ENCODE peak calls at places on chromosomes 3 and 15, in five cellular contexts. R, V, A, P and N are unnamed samples.

GRCh38 chr3:155581579-155581978 is 163.3 kb downstream of the PLCH1 start:
- DNase-seq in R (peak), V (no peak), A (no peak), P (no peak), N (no peak)

GRCh38 chr3:37918627-37919026 is 56.9 kb downstream of the CTDSPL start:
- DNase-seq in R (no peak), V (no peak), A (no peak), P (no peak), N (no peak)

GRCh38 chr15:62075595-62076279 is 9.0 kb downstream of the C2CD4A start:
- DNase-seq in R (no peak), V (peak), A (no peak), P (peak), N (no peak)

GRCh38 chr3:106466881-106467280 is 598.1 kb upstream of the CBLB start:
- DNase-seq in R (no peak), V (no peak), A (no peak), P (no peak), N (no peak)

GRCh38 chr3:78791745-78792144 is 976.1 kb downstream of the ROBO1 start:
- DNase-seq in R (no peak), V (no peak), A (no peak), P (no peak), N (no peak)

GRCh38 chr3:185517387-185517786 is 18.6 kb upstream of the TMEM41A start:
- DNase-seq in R (no peak), V (no peak), A (no peak), P (no peak), N (no peak)

GRCh38 chr3:72200332-72200731 is 415.4 kb upstream of the PROK2 start:
- DNase-seq in R (no peak), V (no peak), A (no peak), P (no peak), N (no peak)

GRCh38 chr15:29844290-29844903 is 22.1 kb upstream of the TJP1 start:
- DNase-seq in R (no peak), V (no peak), A (no peak), P (peak), N (no peak)

GRCh38 chr3:88005066-88005465 is 53.7 kb downstream of the CGGBP1 start:
- DNase-seq in R (peak), V (no peak), A (no peak), P (peak), N (no peak)

GRCh38 chr15:31276596-31277298 is 49.9 kb upstream of the KLF13 start:
- DNase-seq in R (no peak), V (peak), A (peak), P (no peak), N (no peak)

GRCh38 chr15:48087844-48088243 is 32.9 kb upstream of the SLC24A5 start:
- DNase-seq in R (no peak), V (no peak), A (no peak), P (no peak), N (no peak)

GRCh38 chr3:130258532-130258952 is 86.9 kb upstream of the COL6A5 start:
- DNase-seq in R (no peak), V (no peak), A (peak), P (no peak), N (no peak)

GRCh38 chr15:78259232-78259631 is 5.1 kb upstream of the DNAJA4 start:
- DNase-seq in R (no peak), V (no peak), A (no peak), P (no peak), N (no peak)

GRCh38 chr3:179027326-179027900 is 44.2 kb downstream of the ZMAT3 start:
- DNase-seq in R (no peak), V (no peak), A (no peak), P (peak), N (peak)

DNA sequence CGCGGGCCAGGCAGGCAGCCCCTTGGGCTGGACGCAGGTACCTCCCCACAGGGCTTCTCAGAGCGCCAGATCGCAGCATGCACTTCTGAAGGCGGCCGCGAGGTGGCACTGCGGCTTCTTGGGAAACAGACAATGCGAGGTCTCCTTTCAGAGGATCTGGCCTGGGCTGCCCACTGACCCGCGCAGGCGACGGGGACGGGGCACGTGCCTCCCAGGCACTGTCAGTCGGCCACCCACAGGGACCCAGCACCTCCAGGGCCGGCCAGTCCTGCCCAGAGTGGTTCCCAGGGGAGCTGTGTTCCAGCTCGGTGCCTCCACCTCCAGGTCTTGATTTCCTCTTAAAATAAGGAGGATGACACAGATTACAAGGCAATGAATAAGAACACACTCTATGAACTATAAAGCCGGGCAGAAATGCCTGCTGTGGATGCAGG is 24.4 kb upstream of the TXNRD3 start:
- DNase-seq in R (peak), V (peak), A (peak), P (peak), N (peak)
- H3K4me3 ChIP-seq in R (no peak), V (peak), A (no peak), P (no peak), N (no peak)

DNA sequence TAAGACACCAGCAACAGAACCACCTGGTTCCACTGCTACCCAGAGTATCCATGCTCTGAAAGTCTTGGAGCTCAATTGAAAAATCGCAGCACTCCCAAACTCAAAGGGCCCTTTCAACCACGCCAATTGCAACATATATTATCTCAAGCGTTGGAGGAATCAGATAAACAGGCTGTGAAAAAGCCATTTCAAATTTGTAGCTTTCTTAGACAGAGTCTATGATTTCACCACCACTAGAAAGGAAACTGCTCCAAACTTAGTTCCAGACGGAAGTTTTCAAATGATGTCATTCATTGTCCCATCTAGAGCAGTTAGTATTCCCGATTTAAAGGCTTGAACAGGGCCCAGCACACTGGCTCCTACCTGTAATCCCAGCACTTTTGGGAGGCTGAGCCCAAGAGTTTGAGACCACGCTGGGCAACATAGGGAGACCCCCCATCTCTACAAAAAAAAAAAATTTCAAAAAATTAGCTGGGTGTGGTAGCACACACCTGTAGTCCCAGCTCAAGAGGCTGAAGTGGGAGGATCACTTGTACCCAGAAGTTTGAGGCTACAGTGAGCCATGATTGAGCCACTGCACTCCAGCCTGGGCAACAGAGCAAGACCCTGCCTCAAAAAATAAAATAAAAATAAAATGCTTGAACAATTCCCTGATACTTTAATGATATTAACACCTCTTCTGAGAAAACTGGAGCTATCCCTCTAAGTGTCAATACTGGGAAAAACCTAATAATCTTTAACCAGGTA is 16.8 kb downstream of the TNIK start:
- DNase-seq in R (no peak), V (no peak), A (no peak), P (peak), N (no peak)
- H3K27ac ChIP-seq in R (no peak), V (no peak), A (no peak), P (no peak), N (no peak)

GRCh38 chr15:39456582-39457330 is 124.1 kb upstream of the THBS1 start:
- DNase-seq in R (no peak), V (no peak), A (no peak), P (no peak), N (no peak)

GRCh38 chr15:39458131-39458530 is 122.7 kb upstream of the THBS1 start:
- DNase-seq in R (no peak), V (no peak), A (no peak), P (no peak), N (no peak)

GRCh38 chr15:39460748-39461147 is 120.1 kb upstream of the THBS1 start:
- DNase-seq in R (no peak), V (no peak), A (no peak), P (no peak), N (no peak)

GRCh38 chr15:39461536-39462140 is 119.2 kb upstream of the THBS1 start:
- DNase-seq in R (no peak), V (no peak), A (peak), P (no peak), N (no peak)

GRCh38 chr15:39459538-39459937 is 121.3 kb upstream of the THBS1 start:
- DNase-seq in R (no peak), V (no peak), A (no peak), P (no peak), N (no peak)
- H3K4me3 ChIP-seq in R (no peak), V (no peak), A (no peak), P (no peak), N (no peak)

DNA sequence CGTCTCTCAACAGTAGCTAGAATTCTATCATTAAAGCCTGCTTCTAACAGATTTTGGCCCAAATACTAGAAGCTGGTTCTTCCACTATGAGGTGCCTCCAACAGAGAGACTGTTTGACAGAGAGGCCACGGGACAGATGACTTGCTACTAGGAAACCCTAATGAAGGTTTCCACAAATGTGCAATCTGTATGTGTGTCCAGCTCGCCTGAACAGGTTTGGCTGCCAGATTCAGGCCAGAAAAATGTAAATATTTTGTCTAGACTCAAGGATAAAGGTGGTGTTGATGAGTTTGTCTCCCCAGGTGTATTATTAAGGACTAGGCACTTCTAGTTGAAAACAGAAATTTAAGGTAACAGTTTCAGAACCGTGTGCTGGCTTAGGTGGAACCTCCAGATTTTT is 91.6 kb upstream of the TRIM42 start:
- DNase-seq in R (no peak), V (no peak), A (no peak), P (no peak), N (no peak)
- H3K27ac ChIP-seq in R (no peak), V (no peak), A (no peak), P (no peak), N (peak)

DNA sequence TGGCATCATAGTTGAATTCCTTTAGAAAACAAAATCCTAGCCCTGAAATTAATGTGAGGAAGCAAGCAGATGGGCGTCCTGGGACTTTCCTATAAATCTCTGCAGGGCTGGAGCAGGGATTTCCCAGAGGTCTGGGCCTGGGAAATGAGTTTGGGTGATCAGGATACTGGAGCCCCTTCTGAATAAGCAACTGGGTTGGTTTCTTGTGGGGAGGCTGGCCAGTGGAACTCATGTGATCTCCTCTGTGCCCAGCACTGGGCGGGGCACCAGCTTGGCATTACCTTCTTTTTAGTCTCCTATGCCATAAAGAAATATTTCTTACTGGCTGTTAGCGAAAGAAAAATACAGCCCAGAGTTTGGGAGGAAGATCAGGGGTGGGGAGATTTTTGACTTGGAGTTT is 1.7 kb downstream of the THSD4 start:
- DNase-seq in R (no peak), V (no peak), A (peak), P (no peak), N (no peak)
- H3K4me3 ChIP-seq in R (no peak), V (no peak), A (peak), P (peak), N (peak)